ENCODE peak calls at places on chromosomes 16 and 17, in seven cellular contexts. I, B, U, O, G, A and F are unnamed samples. For H3K4me1, the result is how much of the 10 kb centered on the place peaks cover.

GRCh38 chr17:65359016-65359415 is 202.4 kb downstream of the AXIN2 start:
- DNase-seq in G (peak), O (no peak), B (peak), A (peak), U (no peak), I (no peak), F (no peak)

GRCh38 chr17:42198897-42199296 is 4.6 kb upstream of the GHDC start:
- DNase-seq in I (no peak), G (no peak), U (no peak), O (no peak), A (no peak), B (no peak), F (peak)

GRCh38 chr17:10698116-10698818 is 873 bp downstream of the ADPRM start:
- DNase-seq in A (peak), G (peak), O (no peak), U (peak), B (no peak), I (no peak), F (peak)

GRCh38 chr17:64781810-64782555 is 119.9 kb upstream of the SMURF2 start:
- DNase-seq in G (no peak), I (no peak), B (no peak), O (no peak), A (no peak), U (no peak), F (no peak)

GRCh38 chr17:41442772-41443171 is 2.0 kb upstream of the KRT38 start:
- DNase-seq in O (no peak), I (no peak), B (no peak), G (peak), U (no peak), A (peak), F (no peak)

GRCh38 chr17:49787932-49788442 is 494 bp upstream of the KAT7 start:
- DNase-seq in B (no peak), O (no peak), I (peak), A (no peak), U (no peak), G (no peak), F (no peak)

GRCh38 chr17:72151565-72152391 is 31.0 kb downstream of the SOX9 start:
- DNase-seq in A (peak), U (peak), G (peak), B (peak), I (peak), O (peak), F (no peak)

GRCh38 chr17:52885882-52886281 is 727.4 kb upstream of the CA10 start:
- DNase-seq in B (no peak), G (no peak), O (no peak), A (no peak), U (no peak), I (no peak), F (no peak)

GRCh38 chr17:48996696-48997102 is 486 bp upstream of the IGF2BP1 start:
- DNase-seq in A (no peak), O (peak), U (peak), B (no peak), I (no peak), G (no peak), F (no peak)

GRCh38 chr17:40097931-40098845 is 2.2 kb downstream of the NR1D1 start:
- DNase-seq in O (peak), A (peak), U (no peak), I (no peak), G (peak), B (no peak), F (no peak)

GRCh38 chr16:57516176-57516725 is 20.1 kb downstream of the CCDC102A start:
- DNase-seq in U (no peak), A (no peak), B (no peak), G (no peak), O (no peak), I (no peak), F (no peak)

GRCh38 chr16:14377326-14377725 is 252.7 kb downstream of the PARN start:
- DNase-seq in U (no peak), G (no peak), O (no peak), A (no peak), B (no peak), I (no peak), F (no peak)

GRCh38 chr17:41678411-41678906 is 10.2 kb upstream of the EIF1 start:
- DNase-seq in U (peak), I (no peak), A (peak), G (peak), O (no peak), B (peak), F (no peak)

GRCh38 chr16:8572919-8573724 is 17.2 kb downstream of the TMEM114 start:
- DNase-seq in G (peak), A (peak), I (peak), B (no peak), O (peak), U (peak), F (peak)

GRCh38 chr17:45428954-45429337 is 3.7 kb downstream of the ARHGAP27 start:
- DNase-seq in I (no peak), B (peak), A (no peak), G (no peak), O (no peak), U (no peak), F (peak)

GRCh38 chr17:30449480-30449879 is 27.7 kb upstream of the GOSR1 start:
- DNase-seq in U (no peak), I (no peak), G (no peak), O (no peak), B (no peak), A (no peak), F (no peak)

GRCh38 chr17:79874329-79874981 is 35.2 kb upstream of the CBX4 start:
- DNase-seq in I (no peak), U (peak), G (peak), A (peak), B (no peak), O (peak), F (peak)

GRCh38 chr17:44672479-44673093 is 16.3 kb downstream of the MEIOC start:
- DNase-seq in I (no peak), O (peak), A (peak), B (no peak), G (peak), U (peak), F (peak)

GRCh38 chr17:38705803-38706624 is 941 bp downstream of the MLLT6 start:
- DNase-seq in O (peak), U (peak), A (peak), B (no peak), G (peak), I (peak), F (peak)

GRCh38 chr16:88558457-88559442 is 11.5 kb upstream of the ZC3H18 start:
- DNase-seq in A (peak), U (peak), B (peak), I (peak), G (peak), O (peak), F (peak)

GRCh38 chr17:36812762-36813161 is 124.5 kb upstream of the LHX1 start:
- DNase-seq in A (no peak), B (no peak), U (no peak), G (no peak), O (no peak), I (no peak), F (no peak)

GRCh38 chr17:7478276-7479138 is 924 bp downstream of the ZBTB4 start:
- DNase-seq in B (no peak), U (peak), G (peak), I (no peak), O (peak), A (peak), F (no peak)

GRCh38 chr16:2226245-2226793 is 2.9 kb downstream of the E4F1 start:
- DNase-seq in I (no peak), U (no peak), A (no peak), B (no peak), G (peak), O (no peak), F (no peak)

GRCh38 chr17:2551928-2552327 is 40.2 kb upstream of the METTL16 start:
- DNase-seq in G (no peak), B (no peak), O (no peak), A (no peak), U (no peak), I (no peak), F (no peak)

GRCh38 chr17:79831367-79832210 is 7.7 kb downstream of the CBX4 start:
- DNase-seq in I (peak), A (peak), O (peak), G (no peak), B (no peak), U (peak), F (no peak)

GRCh38 chr17:21689604-21690003 is 2.7 kb upstream of the KCNJ18 start:
- DNase-seq in U (no peak), G (peak), A (no peak), O (peak), I (no peak), B (peak), F (no peak)

GRCh38 chr17:80064696-80065095 is 28.3 kb downstream of the CCDC40 start:
- DNase-seq in G (no peak), O (no peak), B (no peak), U (no peak), A (peak), I (no peak), F (no peak)

GRCh38 chr17:63347475-63347874 is 98.6 kb downstream of the CYB561 start:
- DNase-seq in B (no peak), U (no peak), G (no peak), I (no peak), A (no peak), O (no peak), F (no peak)

GRCh38 chr16:50267651-50268050 is 1.3 kb downstream of the ADCY7 start:
- DNase-seq in O (no peak), G (no peak), I (no peak), B (no peak), A (no peak), U (no peak), F (peak)

GRCh38 chr16:72122308-72122707 is 28.7 kb downstream of the DHX38 start:
- DNase-seq in U (no peak), A (no peak), G (no peak), I (no peak), B (no peak), O (no peak), F (no peak)

GRCh38 chr17:47200325-47200663 is 8.9 kb upstream of the MYL4 start:
- DNase-seq in G (no peak), A (no peak), I (no peak), U (no peak), B (no peak), O (no peak), F (no peak)

GRCh38 chr17:75535119-75535537 is 9.6 kb downstream of the LLGL2 start:
- DNase-seq in G (no peak), A (no peak), B (no peak), I (no peak), U (no peak), O (peak), F (peak)

GRCh38 chr17:75034236-75034908 is 12.4 kb downstream of the ATP5PD start:
- DNase-seq in I (peak), A (peak), G (peak), U (peak), B (peak), O (peak), F (peak)

GRCh38 chr16:66065869-66066403 is 300.6 kb upstream of the CDH5 start:
- DNase-seq in G (no peak), A (no peak), I (no peak), U (no peak), O (no peak), B (no peak), F (no peak)

GRCh38 chr17:27577124-27577761 is 53.7 kb upstream of the LGALS9 start:
- DNase-seq in A (peak), I (peak), G (peak), U (peak), O (peak), B (no peak), F (no peak)

GRCh38 chr16:64238576-64238975 is 883.3 kb downstream of the CDH11 start:
- DNase-seq in A (no peak), I (no peak), G (peak), B (no peak), O (no peak), U (no peak), F (no peak)

GRCh38 chr17:20171741-20172377 is 162.7 kb downstream of the SPECC1 start:
- DNase-seq in U (no peak), O (peak), B (peak), G (no peak), I (no peak), A (no peak), F (no peak)
- H3K4me1 ChIP-seq in U (under half), O (under half), B (half or more), G (under half), I (under half), A (under half), F (under half)

GRCh38 chr17:58279736-58280479 is 827 bp downstream of the MPO start:
- DNase-seq in I (no peak), G (no peak), A (no peak), U (peak), B (no peak), O (no peak), F (no peak)

GRCh38 chr17:58277107-58277506 is 3.6 kb downstream of the MPO start:
- DNase-seq in A (no peak), I (no peak), U (peak), O (no peak), G (peak), B (no peak), F (peak)

GRCh38 chr17:58279016-58279671 is 1.6 kb downstream of the MPO start:
- DNase-seq in G (no peak), B (no peak), A (no peak), I (no peak), U (peak), O (no peak), F (no peak)

GRCh38 chr17:58277726-58278595 is 2.8 kb downstream of the MPO start:
- DNase-seq in G (no peak), O (no peak), B (no peak), I (no peak), A (no peak), U (peak), F (no peak)

DNA sequence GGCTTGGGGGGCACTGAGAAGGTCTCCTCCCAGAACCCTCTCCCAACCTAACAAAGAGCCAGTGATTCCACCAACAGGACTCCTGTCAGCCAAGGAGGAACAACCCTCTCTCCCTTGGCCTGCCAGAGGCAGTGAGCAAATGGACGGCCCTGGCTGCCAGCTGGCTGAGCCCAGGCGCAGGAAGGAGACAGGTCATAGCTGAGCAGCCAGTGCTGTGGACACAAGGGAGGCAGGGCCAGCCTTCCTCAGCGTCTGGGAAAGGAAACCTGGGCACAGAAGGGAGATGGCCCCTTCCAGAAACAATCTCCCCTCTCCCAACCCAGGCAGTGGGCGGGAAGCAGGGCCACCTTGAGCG is 2.1 kb downstream of the MPO start:
- DNase-seq in O (no peak), I (no peak), B (no peak), A (no peak), U (no peak), G (no peak), F (no peak)
- H2AFZ ChIP-seq in O (no peak), I (no peak), B (no peak), A (no peak), U (peak), G (no peak), F (no peak)

GRCh38 chr16:67426950-67427349 is 4.0 kb upstream of the HSD11B2 start:
- DNase-seq in G (no peak), U (no peak), A (no peak), I (no peak), B (no peak), O (no peak), F (no peak)

GRCh38 chr16:67425581-67425980 is 5.3 kb upstream of the HSD11B2 start:
- DNase-seq in U (no peak), I (no peak), O (no peak), A (no peak), B (no peak), G (no peak), F (no peak)

GRCh38 chr16:67423634-67424575 is 7.0 kb upstream of the HSD11B2 start:
- DNase-seq in G (no peak), A (no peak), O (no peak), B (no peak), U (no peak), I (peak), F (no peak)

GRCh38 chr16:67426022-67426421 is 4.9 kb upstream of the HSD11B2 start:
- DNase-seq in O (no peak), I (no peak), A (no peak), G (no peak), B (no peak), U (no peak), F (no peak)

GRCh38 chr16:67425046-67425445 is 5.9 kb upstream of the HSD11B2 start:
- DNase-seq in O (no peak), I (no peak), G (no peak), A (no peak), U (no peak), B (no peak), F (no peak)
- H3K4me2 ChIP-seq in O (peak), I (peak), G (no peak), A (no peak), U (no peak), B (no peak), F (peak)

GRCh38 chr16:3863587-3863986 is 16.9 kb downstream of the CREBBP start:
- DNase-seq in A (no peak), U (no peak), O (no peak), I (no peak), G (no peak), B (no peak), F (no peak)
- H3K4me1 ChIP-seq in A (under half), U (under half), O (under half), I (under half), G (under half), B (under half), F (under half)